ENCODE peak calls at places on chromosomes 7 and 10, in seven cellular contexts. V, S, W, Y, B, I and U are unnamed samples.

GRCh38 chr10:7773845-7774801 is 13.7 kb downstream of the KIN start:
- DNase-seq in I (no peak), V (no peak), W (no peak), S (no peak), Y (no peak), B (peak), U (no peak)

GRCh38 chr10:44911081-44911540 is at the start of gene TMEM72:
- DNase-seq in I (no peak), B (no peak), S (no peak), V (peak), Y (peak), W (no peak), U (no peak)

GRCh38 chr7:252216-252965 is 37.6 kb upstream of the FOXL3 start:
- DNase-seq in I (no peak), Y (no peak), B (no peak), S (no peak), V (no peak), W (no peak), U (no peak)

GRCh38 chr10:125086716-125087115 is 73.6 kb downstream of the CTBP2 start:
- DNase-seq in W (no peak), V (no peak), B (no peak), I (no peak), S (no peak), Y (peak), U (no peak)

GRCh38 chr7:22718200-22718711 is 8.7 kb upstream of the IL6 start:
- DNase-seq in S (no peak), W (no peak), B (no peak), Y (no peak), I (no peak), V (peak), U (peak)

GRCh38 chr10:96910488-96911395 is 78.6 kb downstream of the LCOR start:
- DNase-seq in Y (no peak), B (no peak), S (peak), V (peak), I (no peak), W (peak), U (no peak)

GRCh38 chr7:1662101-1662500 is 8.0 kb upstream of the ELFN1 start:
- DNase-seq in V (no peak), B (no peak), S (no peak), I (no peak), Y (peak), W (no peak), U (no peak)

GRCh38 chr10:58414270-58415041 is 29.2 kb downstream of the TFAM start:
- DNase-seq in S (no peak), I (no peak), V (peak), W (peak), Y (no peak), B (no peak), U (no peak)

GRCh38 chr10:108544500-108545120 is 1378.7 kb downstream of the XPNPEP1 start:
- DNase-seq in Y (peak), B (peak), S (peak), W (peak), V (peak), I (peak), U (no peak)

GRCh38 chr10:47309403-47310089 is 9.5 kb downstream of the GDF10 start:
- DNase-seq in I (no peak), Y (peak), B (no peak), W (no peak), V (no peak), S (peak), U (no peak)

GRCh38 chr10:59206204-59206720 is 29.8 kb downstream of the PHYHIPL start:
- DNase-seq in S (no peak), I (no peak), B (no peak), W (no peak), V (no peak), Y (no peak), U (no peak)

GRCh38 chr10:83562381-83562780 is 576.9 kb upstream of the GHITM start:
- DNase-seq in I (no peak), S (no peak), W (no peak), V (no peak), B (no peak), Y (no peak), U (no peak)

GRCh38 chr7:150875791-150876190 is 23.5 kb downstream of the AOC1 start:
- DNase-seq in Y (no peak), I (no peak), W (peak), S (peak), B (no peak), V (no peak), U (no peak)